ENCODE peak calls at places on chromosome 22, in five cellular contexts. E is COR-L47, K is nephron progenitor cell, V is midbrain, G is NCI-H460. U is an unnamed sample.

GRCh38 chr22:29718949-29719893 is 582 bp upstream of the CABP7 start:
- DNase-seq in E (no peak), K (no peak), V (no peak), G (no peak), U (no peak)

GRCh38 chr22:34068011-34068410 is 147.7 kb upstream of the LARGE1 start:
- DNase-seq in E (no peak), K (no peak), V (no peak), G (no peak), U (no peak)

GRCh38 chr22:50481440-50482106 is at the start of gene ADM2:
- DNase-seq in E (no peak), K (peak), V (no peak), G (peak), U (no peak)

GRCh38 chr22:19678949-19679348 is 35.4 kb upstream of the SEPTIN5 start:
- DNase-seq in E (no peak), K (no peak), V (no peak), G (no peak), U (no peak)

GRCh38 chr22:28241637-28242290 is 322.7 kb upstream of the PITPNB start:
- DNase-seq in E (no peak), K (no peak), V (no peak), G (no peak), U (no peak)

GRCh38 chr22:24175160-24175808 is 6.0 kb upstream of the SUSD2 start:
- DNase-seq in E (peak), K (peak), V (peak), G (peak), U (no peak)

GRCh38 chr22:28884754-28885375 is 1.5 kb downstream of the ZNRF3 start:
- DNase-seq in E (no peak), K (peak), V (no peak), G (no peak), U (no peak)

GRCh38 chr22:26589845-26590524 is at the start of gene TPST2:
- DNase-seq in E (peak), K (peak), V (peak), G (peak), U (no peak)

GRCh38 chr22:43811777-43812148 is 342 bp downstream of the EFCAB6 start:
- DNase-seq in E (peak), K (no peak), V (no peak), G (peak), U (no peak)

GRCh38 chr22:23495614-23496444 is 84.3 kb downstream of the IGLL1 start:
- DNase-seq in E (no peak), K (no peak), V (no peak), G (no peak), U (no peak)

GRCh38 chr22:32050678-32051515 is 7.8 kb downstream of the SLC5A1 start:
- DNase-seq in E (no peak), K (peak), V (no peak), G (peak), U (peak)

GRCh38 chr22:39714321-39714720 is 143.8 kb downstream of the CACNA1I start:
- DNase-seq in E (no peak), K (no peak), V (no peak), G (no peak), U (no peak)

GRCh38 chr22:43535336-43535735 is 123.5 kb downstream of the MPPED1 start:
- DNase-seq in E (no peak), K (no peak), V (no peak), G (no peak), U (no peak)

GRCh38 chr22:20435436-20436308 is 2.0 kb downstream of the SCARF2 start:
- DNase-seq in E (no peak), K (no peak), V (no peak), G (no peak), U (no peak)

GRCh38 chr22:45903355-45904149 is 73.4 kb downstream of the WNT7B start:
- DNase-seq in E (no peak), K (peak), V (no peak), G (no peak), U (peak)

GRCh38 chr22:26287382-26288228 is 118.3 kb downstream of the SEZ6L start:
- DNase-seq in E (no peak), K (no peak), V (no peak), G (no peak), U (no peak)

GRCh38 chr22:43411040-43411919 is 534 bp upstream of the MPPED1 start:
- DNase-seq in E (no peak), K (peak), V (no peak), G (no peak), U (no peak)

GRCh38 chr22:49632199-49633009 is 195.3 kb downstream of the BRD1 start:
- DNase-seq in E (peak), K (peak), V (peak), G (peak), U (no peak)

GRCh38 chr22:17842386-17842785 is 68.1 kb upstream of the BID start:
- DNase-seq in E (no peak), K (no peak), V (no peak), G (no peak), U (no peak)

GRCh38 chr22:27805841-27806240 is 4.3 kb upstream of the MN1 start:
- DNase-seq in E (no peak), K (no peak), V (no peak), G (no peak), U (no peak)

GRCh38 chr22:44825310-44826150 is 73.2 kb downstream of the ARHGAP8 start:
- DNase-seq in E (peak), K (no peak), V (no peak), G (no peak), U (no peak)

GRCh38 chr22:42648368-42649260 is 578 bp downstream of the CYB5R3 start:
- DNase-seq in E (no peak), K (no peak), V (peak), G (no peak), U (no peak)

GRCh38 chr22:27885977-27886842 is 32.8 kb downstream of the PITPNB start:
- DNase-seq in E (no peak), K (peak), V (peak), G (no peak), U (peak)

GRCh38 chr22:20777420-20778177 is 3.7 kb downstream of the SERPIND1 start:
- DNase-seq in E (peak), K (no peak), V (no peak), G (peak), U (peak)

GRCh38 chr22:45521178-45521577 is 18.5 kb downstream of the FBLN1 start:
- DNase-seq in E (no peak), K (no peak), V (no peak), G (no peak), U (no peak)

GRCh38 chr22:45452565-45453449 is 39.3 kb downstream of the RIBC2 start:
- DNase-seq in E (no peak), K (no peak), V (no peak), G (no peak), U (no peak)

GRCh38 chr22:39176067-39176621 is 23.7 kb upstream of the CBX7 start:
- DNase-seq in E (no peak), K (peak), V (no peak), G (peak), U (no peak)

GRCh38 chr22:45058622-45058912 is 48.8 kb upstream of the PHF21B start:
- DNase-seq in E (no peak), K (no peak), V (no peak), G (no peak), U (no peak)

GRCh38 chr22:25564979-25565677 is 653 bp downstream of the GRK3 start:
- DNase-seq in E (peak), K (no peak), V (peak), G (no peak), U (no peak)

GRCh38 chr22:44813416-44813815 is 61.0 kb downstream of the ARHGAP8 start:
- DNase-seq in E (no peak), K (no peak), V (no peak), G (no peak), U (no peak)

GRCh38 chr22:37184816-37185541 is 3.1 kb downstream of the C1QTNF6 start:
- DNase-seq in E (no peak), K (no peak), V (no peak), G (no peak), U (no peak)

GRCh38 chr22:36383110-36383581 is 4.6 kb downstream of the MYH9 start:
- DNase-seq in E (no peak), K (no peak), V (no peak), G (no peak), U (peak)

GRCh38 chr22:46833228-46833627 is 70.8 kb downstream of the TBC1D22A start:
- DNase-seq in E (peak), K (peak), V (no peak), G (no peak), U (no peak)

GRCh38 chr22:44337658-44338004 is 24.9 kb upstream of the SHISAL1 start:
- DNase-seq in E (peak), K (no peak), V (no peak), G (peak), U (no peak)

GRCh38 chr22:31083923-31084810 is 3.0 kb downstream of the SMTN start:
- DNase-seq in E (no peak), K (no peak), V (no peak), G (no peak), U (no peak)

GRCh38 chr22:22474733-22475132 is 33.8 kb downstream of the ZNF280B start:
- DNase-seq in E (no peak), K (no peak), V (no peak), G (no peak), U (no peak)

GRCh38 chr22:50146440-50147228 is 23.9 kb upstream of the PANX2 start:
- DNase-seq in E (no peak), K (peak), V (peak), G (peak), U (no peak)

U was measured in kidney epithelial cell.